ENCODE peak calls at places on chromosome 11, in five cellular contexts. Q is body of pancreas, V is GM06990, L is A549, I is BJ. A is an unnamed sample.

GRCh38 chr11:68145120-68145866 is 24.1 kb upstream of the CHKA start:
- DNase-seq in Q (peak; percentile 88), V (no peak), L (peak; percentile 29), I (no peak), A (no peak)

GRCh38 chr11:18588297-18589252 is at the start of gene UEVLD:
- DNase-seq in Q (peak; percentile 89), V (peak; percentile 82), L (peak; percentile 97), I (peak; percentile 48), A (peak; percentile 92)

GRCh38 chr11:85854557-85855340 is 434 bp upstream of the CCDC83 start:
- DNase-seq in Q (peak; percentile 91), V (peak; percentile 92), L (peak; percentile 92), I (peak; percentile 40), A (peak; percentile 95)

GRCh38 chr11:113245216-113245615 is 69.2 kb upstream of the TTC12 start:
- DNase-seq in Q (no peak), V (no peak), L (no peak), I (no peak), A (no peak)

GRCh38 chr11:77381749-77382693 is 80.5 kb upstream of the GDPD4 start:
- DNase-seq in Q (no peak), V (no peak), L (no peak), I (peak; percentile 38), A (peak; percentile 45)

GRCh38 chr11:64241175-64241429 is 207 bp downstream of the FKBP2 start:
- DNase-seq in Q (no peak), V (no peak), L (no peak), I (no peak), A (peak; percentile 100)

GRCh38 chr11:17020831-17021230 is 6.6 kb upstream of the PLEKHA7 start:
- DNase-seq in Q (no peak), V (no peak), L (no peak), I (no peak), A (peak; percentile 61)

GRCh38 chr11:61797263-61797944 is 4.7 kb downstream of the FEN1 start:
- DNase-seq in Q (peak; percentile 83), V (no peak), L (peak; percentile 79), I (peak; percentile 37), A (peak; percentile 86)

GRCh38 chr11:72581067-72581466 is 93.2 kb downstream of the PDE2A start:
- DNase-seq in Q (peak; percentile 3), V (no peak), L (no peak), I (no peak), A (no peak)

GRCh38 chr11:71580057-71581003 is 2.3 kb downstream of the KRTAP5-11 start:
- DNase-seq in Q (peak; percentile 88), V (no peak), L (peak; percentile 65), I (no peak), A (peak; percentile 70)

GRCh38 chr11:76543006-76543703 is 98.3 kb downstream of the EMSY start:
- DNase-seq in Q (no peak), V (no peak), L (no peak), I (no peak), A (no peak)

GRCh38 chr11:75269896-75270295 is 29.3 kb downstream of the TPBGL start:
- DNase-seq in Q (no peak), V (no peak), L (no peak), I (no peak), A (no peak)

GRCh38 chr11:75271730-75272129 is 31.2 kb downstream of the TPBGL start:
- DNase-seq in Q (no peak), V (no peak), L (no peak), I (no peak), A (no peak)

GRCh38 chr11:75269367-75269660 is 28.7 kb downstream of the TPBGL start:
- DNase-seq in Q (no peak), V (no peak), L (no peak), I (no peak), A (no peak)

GRCh38 chr11:75272391-75272790 is 31.8 kb downstream of the TPBGL start:
- DNase-seq in Q (no peak), V (no peak), L (no peak), I (no peak), A (no peak)

DNA sequence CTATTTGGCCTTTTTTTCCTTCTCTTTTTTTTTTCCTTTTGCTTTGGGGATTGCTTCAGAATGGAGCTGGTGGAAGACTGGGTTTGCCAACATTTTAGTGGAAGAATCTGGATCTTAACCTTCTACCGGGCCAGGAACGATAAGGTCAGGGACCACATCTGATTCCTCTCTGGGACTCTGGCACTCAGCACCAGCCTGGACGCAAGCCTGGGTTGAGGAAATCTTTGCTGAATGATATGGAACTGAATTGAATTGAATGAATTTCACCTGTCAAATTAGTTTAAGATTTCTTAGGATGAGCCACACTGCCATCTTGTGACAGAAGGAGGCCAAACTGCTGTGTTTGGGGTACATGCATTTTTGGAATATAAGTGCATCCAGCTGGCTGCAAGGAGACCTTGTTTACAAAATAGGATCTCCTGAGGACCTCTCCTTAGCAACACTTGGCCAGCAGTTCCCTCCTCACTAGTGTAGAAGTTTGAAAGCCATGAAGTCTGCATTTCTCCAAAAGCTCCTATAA is 30.4 kb downstream of the TPBGL start:
- DNase-seq in Q (no peak), V (no peak), L (peak; percentile 47), I (no peak), A (no peak)
- TF ChIP-seq CTCF in Q (no peak), V (peak; percentile 54), L (peak; percentile 56), I (peak; percentile 27), A (peak; percentile 53)

GRCh38 chr11:123742778-123743177 is 1.3 kb upstream of the ZNF202 start:
- DNase-seq in Q (no peak), V (no peak), L (no peak), I (no peak), A (no peak)

GRCh38 chr11:123740787-123741158 is 687 bp downstream of the ZNF202 start:
- DNase-seq in Q (no peak), V (no peak), L (no peak), I (no peak), A (no peak)

GRCh38 chr11:123745764-123746451 is 4.4 kb upstream of the ZNF202 start:
- DNase-seq in Q (no peak), V (no peak), L (no peak), I (no peak), A (no peak)

GRCh38 chr11:123741159-123741951 is at the start of gene ZNF202:
- DNase-seq in Q (peak; percentile 89), V (peak; percentile 91), L (peak; percentile 52), I (peak; percentile 18), A (peak; percentile 90)

DNA sequence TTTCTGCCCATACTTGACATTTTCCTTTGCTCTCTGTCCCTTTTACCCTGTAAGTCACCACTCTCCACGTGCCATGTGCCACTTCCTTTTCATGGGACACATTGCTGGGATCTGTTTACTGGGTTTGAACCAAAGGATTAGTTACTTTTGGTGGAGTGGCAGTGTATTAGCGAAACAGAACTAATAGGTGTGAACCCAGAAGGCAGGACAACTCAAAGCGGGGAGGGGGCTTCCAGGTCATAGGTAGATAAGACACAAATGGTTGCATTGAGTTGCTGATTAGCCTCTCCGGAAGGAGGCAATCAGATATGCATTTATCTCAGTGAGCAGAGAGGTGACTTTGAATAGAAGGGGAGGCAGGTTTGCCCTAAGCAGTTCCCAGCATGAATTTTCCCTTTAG is 874 bp upstream of the ZNF202 start:
- DNase-seq in Q (no peak), V (no peak), L (no peak), I (no peak), A (no peak)
- H3K4me3 ChIP-seq in Q (peak overlapping the region; percentile 76), V (peak overlapping the region; percentile 79), L (peak overlapping the region; percentile 89), I (peak overlapping the region; percentile 78), A (peak overlapping the region; percentile 83)

GRCh38 chr11:45178890-45179663 is 32.6 kb downstream of the PRDM11 start:
- DNase-seq in Q (no peak), V (no peak), L (no peak), I (no peak), A (peak; percentile 41)

GRCh38 chr11:45181595-45182550 is 35.4 kb downstream of the PRDM11 start:
- DNase-seq in Q (no peak), V (no peak), L (no peak), I (no peak), A (no peak)

GRCh38 chr11:45180888-45181594 is 34.6 kb downstream of the PRDM11 start:
- DNase-seq in Q (peak; percentile 85), V (no peak), L (peak; percentile 89), I (no peak), A (peak; percentile 35)

GRCh38 chr11:45179686-45180085 is 33.2 kb downstream of the PRDM11 start:
- DNase-seq in Q (no peak), V (no peak), L (no peak), I (no peak), A (no peak)

DNA sequence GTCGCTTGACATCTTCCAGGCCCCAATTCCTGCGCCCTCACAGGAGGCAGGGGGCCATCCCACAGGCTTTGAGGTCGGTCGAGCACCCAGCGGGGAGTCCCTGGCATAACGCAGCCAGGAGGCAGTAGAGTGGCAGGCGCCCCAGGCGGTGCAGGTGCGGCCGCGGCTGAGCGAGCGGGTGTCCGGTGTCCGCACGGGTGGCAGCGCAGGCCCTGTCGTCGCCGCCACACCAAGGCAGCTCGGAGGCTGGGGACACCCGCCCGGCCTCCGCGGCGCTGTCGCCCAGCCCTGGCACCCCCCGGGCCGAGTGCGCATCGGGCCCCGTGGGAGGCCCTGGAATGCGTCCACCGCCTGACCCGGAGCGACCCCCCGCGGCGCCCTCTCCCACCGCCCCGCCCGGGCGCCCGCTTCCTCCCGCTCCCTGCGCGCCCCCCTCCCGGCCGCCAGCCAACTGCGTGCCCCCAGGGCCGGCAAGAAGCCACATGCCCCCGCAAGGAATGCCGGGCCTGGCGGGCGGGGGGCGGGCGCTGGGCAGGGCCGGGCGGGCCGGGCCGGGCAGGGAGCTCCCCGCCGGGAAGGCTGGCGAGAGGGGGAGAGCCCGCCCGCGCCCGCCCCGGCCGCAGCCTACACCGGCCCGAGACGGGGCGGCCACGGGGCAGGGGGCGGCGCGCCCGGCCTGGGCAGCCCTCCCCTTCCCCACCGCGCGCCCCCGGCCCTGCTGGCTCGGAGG is 33.9 kb downstream of the PRDM11 start:
- DNase-seq in Q (peak; percentile 77), V (no peak), L (peak; percentile 76), I (no peak), A (no peak)
- TF ChIP-seq CTCF in Q (peak; percentile 55), V (peak; percentile 34), L (peak; percentile 36), I (peak; percentile 56), A (peak; percentile 44)

DNA sequence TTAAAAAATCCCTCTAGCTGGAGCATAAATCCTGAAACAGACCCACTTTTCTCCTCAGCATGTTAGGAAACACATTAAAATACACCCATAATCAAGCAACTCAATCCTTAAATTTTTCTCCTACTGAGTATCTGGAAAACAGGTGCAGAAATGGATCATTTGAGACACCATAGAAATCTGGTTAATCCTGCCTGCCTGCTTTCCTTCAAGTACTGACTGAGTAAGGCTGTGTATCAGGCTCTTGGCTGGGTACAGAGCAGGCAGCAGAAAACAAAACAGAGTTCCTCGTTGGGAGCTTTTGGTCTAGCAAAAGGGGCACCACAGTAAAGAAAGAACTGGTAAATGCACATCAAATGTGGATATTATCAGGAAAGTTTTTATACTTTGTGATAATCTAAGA is 1.9 kb downstream of the KCNQ1OT1 start:
- DNase-seq in Q (no peak), V (no peak), L (no peak), I (no peak), A (no peak)
- H3K4me3 ChIP-seq in Q (no peak overlapping the region), V (peak overlapping the region; percentile 80), L (no peak overlapping the region), I (peak overlapping the region; percentile 82), A (peak overlapping the region; percentile 75)

GRCh38 chr11:131217313-131218297 is 152.8 kb upstream of the NTM start:
- DNase-seq in Q (no peak), V (no peak), L (no peak), I (no peak), A (no peak)
- TF ChIP-seq CTCF in Q (no peak), V (peak; percentile 52), L (peak; percentile 9), I (peak; percentile 34), A (no peak)